ENCODE peak calls at places on chromosome 9, in five cellular contexts. I is tibial artery, L is sigmoid colon, K is cardiac muscle cell, N is suprapubic skin. U is an unnamed sample.
A peak's percentile ranks its signal among the peaks of the same experiment; 100 is the strongest.

GRCh38 chr9:36842560-36843530 is 191.2 kb downstream of the PAX5 start:
- DNase-seq in L (no peak), N (no peak), I (no peak), K (no peak), U (no peak)

GRCh38 chr9:125066839-125067619 is 76.3 kb downstream of the SCAI start:
- DNase-seq in K (peak; percentile 17), I (no peak), L (no peak), N (no peak), U (no peak)

GRCh38 chr9:123933401-123933800 is 3.5 kb upstream of the DENND1A start:
- DNase-seq in L (no peak), K (peak; percentile 81), N (no peak), I (no peak), U (no peak)

GRCh38 chr9:134690946-134691694 is 49.5 kb downstream of the COL5A1 start:
- DNase-seq in L (peak; percentile 64), I (no peak), N (no peak), K (no peak), U (peak; percentile 57)

GRCh38 chr9:95129651-95130291 is 187.7 kb downstream of the FANCC start:
- DNase-seq in L (peak; percentile 32), N (no peak), I (no peak), K (no peak), U (no peak)

GRCh38 chr9:111937301-111937700 is 40.7 kb downstream of the UGCG start:
- DNase-seq in K (no peak), I (no peak), L (no peak), N (no peak), U (no peak)

GRCh38 chr9:81562221-81563019 is 126.9 kb downstream of the TLE1 start:
- DNase-seq in L (no peak), K (peak; percentile 84), N (peak; percentile 77), I (peak; percentile 41), U (no peak)

GRCh38 chr9:125851971-125852370 is 104.8 kb downstream of the PBX3 start:
- DNase-seq in N (no peak), I (no peak), K (peak; percentile 23), L (no peak), U (no peak)

GRCh38 chr9:98071737-98072136 is 15.2 kb downstream of the NANS start:
- DNase-seq in K (no peak), I (no peak), N (peak; percentile 61), L (no peak), U (no peak)

GRCh38 chr9:95620722-95621121 is 104.0 kb upstream of the PTCH1 start:
- DNase-seq in K (no peak), L (no peak), I (no peak), N (no peak), U (no peak)

GRCh38 chr9:5518937-5519319 is 8.6 kb downstream of the PDCD1LG2 start:
- DNase-seq in N (no peak), I (no peak), K (no peak), L (no peak), U (no peak)

GRCh38 chr9:116998305-116998704 is 311.2 kb downstream of the TRIM32 start:
- DNase-seq in K (peak; percentile 24), L (no peak), N (no peak), I (no peak), U (no peak)

GRCh38 chr9:5665059-5665458 is 36.2 kb downstream of the RIC1 start:
- DNase-seq in L (no peak), K (peak; percentile 59), N (no peak), I (no peak), U (no peak)

GRCh38 chr9:3708751-3709150 is 182.9 kb upstream of the RFX3 start:
- DNase-seq in I (no peak), L (no peak), N (no peak), K (peak; percentile 69), U (no peak)

GRCh38 chr9:133725886-133726285 is 12.3 kb downstream of the SARDH start:
- DNase-seq in I (no peak), K (no peak), N (no peak), L (peak; percentile 34), U (no peak)

GRCh38 chr9:12718482-12719026 is 25.4 kb downstream of the TYRP1 start:
- DNase-seq in K (peak; percentile 78), L (no peak), I (no peak), N (no peak), U (no peak)

GRCh38 chr9:21559402-21560280 is 77.5 kb upstream of the IFNE start:
- DNase-seq in I (no peak), K (peak; percentile 83), N (peak; percentile 57), L (peak; percentile 65), U (peak; percentile 71)

GRCh38 chr9:86983260-86984255 is 36.3 kb upstream of the GAS1 start:
- DNase-seq in L (no peak), K (peak; percentile 99), N (no peak), I (no peak), U (no peak)

GRCh38 chr9:137479315-137479861 is 20.3 kb upstream of the NSMF start:
- DNase-seq in N (no peak), I (no peak), K (no peak), L (no peak), U (peak; percentile 60)

GRCh38 chr9:96417610-96418073 is 528 bp downstream of the ZNF367 start:
- DNase-seq in K (no peak), N (peak; percentile 74), I (peak; percentile 22), L (peak; percentile 71), U (peak; percentile 74)

GRCh38 chr9:135126480-135127187 is 39.2 kb downstream of the OLFM1 start:
- DNase-seq in K (no peak), I (peak; percentile 43), L (no peak), N (peak; percentile 82), U (no peak)

GRCh38 chr9:82466616-82467251 is 478.2 kb downstream of the SPATA31D1 start:
- DNase-seq in K (peak; percentile 21), L (no peak), N (no peak), I (no peak), U (no peak)

GRCh38 chr9:35658144-35658893 is at the start of gene CCDC107:
- DNase-seq in N (peak; percentile 91), L (peak; percentile 93), K (peak; percentile 90), I (peak; percentile 80), U (peak; percentile 93)

GRCh38 chr9:16871358-16872151 is 1.1 kb upstream of the BNC2 start:
- DNase-seq in K (peak; percentile 87), L (peak; percentile 86), I (peak; percentile 66), N (peak; percentile 75), U (peak; percentile 81)

GRCh38 chr9:126880226-126880946 is 19.9 kb downstream of the ZBTB34 start:
- DNase-seq in N (no peak), K (no peak), I (no peak), L (no peak), U (peak; percentile 37)

GRCh38 chr9:85115473-85115872 is 445.9 kb downstream of the NTRK2 start:
- DNase-seq in N (no peak), I (no peak), K (no peak), L (no peak), U (no peak)

GRCh38 chr9:71747572-71747971 is 20.7 kb downstream of the CEMIP2 start:
- DNase-seq in L (no peak), K (no peak), I (no peak), N (no peak), U (no peak)
- H3K4me1 ChIP-seq in L (no peaks in the 10 kb centered on the region), K (peaks cover under 1% of the 10 kb centered on the region), I (peaks cover 32% of the 10 kb centered on the region), N (peaks cover 22% of the 10 kb centered on the region), U (peaks cover 33% of the 10 kb centered on the region)

DNA sequence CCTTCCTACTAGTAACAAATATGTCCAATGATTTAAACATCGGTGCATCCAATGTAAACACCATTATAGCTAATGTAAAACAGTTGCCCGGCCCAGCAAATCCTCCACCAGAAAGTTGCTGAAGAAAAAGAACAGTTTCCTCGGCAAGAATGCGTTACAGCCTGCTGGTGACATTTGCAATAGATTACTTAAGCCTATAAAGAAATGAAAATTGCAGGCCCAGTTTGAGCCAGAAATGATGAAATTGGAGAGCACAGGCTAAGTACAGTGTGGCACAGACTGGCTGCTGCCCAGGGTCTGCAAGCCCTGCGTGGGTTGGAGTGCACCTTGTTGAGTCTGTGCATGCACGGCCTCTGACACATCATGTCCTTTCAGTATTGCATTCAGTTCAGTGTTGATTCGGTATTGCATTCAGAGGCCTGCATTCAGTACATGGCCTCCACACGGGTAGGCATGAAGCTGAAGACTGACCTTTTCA is 406.0 kb upstream of the KLF4 start:
- DNase-seq in L (no peak), N (no peak), K (peak; percentile 40), I (no peak), U (no peak)
- H3K27ac ChIP-seq in L (peak overlapping the region; percentile 68), N (no peak overlapping the region), K (no peak overlapping the region), I (no peak overlapping the region), U (no peak overlapping the region)

GRCh38 chr9:90010793-90011192 is 406.0 kb downstream of the GADD45G start:
- DNase-seq in L (no peak), I (no peak), N (no peak), K (no peak), U (no peak)

GRCh38 chr9:90014421-90014820 is 409.6 kb downstream of the GADD45G start:
- DNase-seq in L (no peak), I (no peak), N (no peak), K (no peak), U (no peak)

GRCh38 chr9:90013778-90014177 is 409.0 kb downstream of the GADD45G start:
- DNase-seq in L (no peak), I (no peak), N (no peak), K (no peak), U (no peak)

GRCh38 chr9:90016272-90016671 is 411.5 kb downstream of the GADD45G start:
- DNase-seq in I (no peak), K (no peak), L (no peak), N (no peak), U (no peak)

DNA sequence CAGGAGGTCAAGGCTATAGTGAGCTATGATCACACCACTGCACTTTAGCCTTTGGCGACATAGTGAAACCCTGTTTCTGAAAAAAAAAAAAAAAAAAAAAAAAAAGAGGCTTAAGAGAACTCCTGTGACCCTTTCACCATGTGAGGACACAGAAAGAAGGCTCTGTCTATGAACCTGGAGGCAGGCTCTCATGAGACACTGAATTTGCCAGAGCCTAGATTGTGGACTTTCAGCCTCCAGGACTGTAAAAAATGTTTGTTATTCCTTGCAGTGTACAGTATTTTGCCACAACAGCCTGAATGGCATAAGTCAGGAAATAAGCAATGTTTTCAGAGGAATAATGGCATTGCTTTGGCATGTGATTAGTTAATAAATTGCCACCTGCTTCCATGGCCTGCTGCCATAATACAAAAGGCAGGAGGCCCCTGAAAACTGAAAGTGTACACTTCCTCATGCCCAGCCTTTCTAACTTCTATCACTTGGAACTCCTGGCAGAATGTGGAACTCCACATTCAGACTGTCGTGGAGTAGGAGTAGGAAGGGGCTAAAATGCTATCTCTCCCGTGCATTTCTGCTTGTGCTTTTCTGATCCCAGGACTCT is 408.1 kb downstream of the GADD45G start:
- DNase-seq in K (no peak), I (no peak), N (no peak), L (no peak), U (no peak)
- H3K27me3 ChIP-seq in K (no peaks in the 10 kb centered on the region), I (no peaks in the 10 kb centered on the region), N (no peaks in the 10 kb centered on the region), L (no peaks in the 10 kb centered on the region), U (no peaks in the 10 kb centered on the region)

GRCh38 chr9:129400001-129400970 is 220.6 kb downstream of the C9orf50 start:
- DNase-seq in I (no peak), N (peak; percentile 64), L (no peak), K (no peak), U (peak; percentile 51)

GRCh38 chr9:129400971-129401622 is 219.8 kb downstream of the C9orf50 start:
- DNase-seq in N (no peak), L (no peak), K (no peak), I (no peak), U (no peak)

GRCh38 chr9:129398101-129398795 is 220.2 kb upstream of the IER5L start:
- DNase-seq in N (peak; percentile 44), I (no peak), K (no peak), L (no peak), U (peak; percentile 54)

GRCh38 chr9:129398901-129399300 is 220.8 kb upstream of the IER5L start:
- DNase-seq in L (no peak), K (no peak), N (peak; percentile 33), I (no peak), U (peak; percentile 40)

GRCh38 chr9:129399301-129399990 is 221.4 kb upstream of the IER5L start:
- DNase-seq in K (no peak), L (no peak), I (no peak), N (peak; percentile 51), U (peak; percentile 48)
- H3K4me1 ChIP-seq in K (peaks cover 20% of the 10 kb centered on the region), L (peaks cover 2% of the 10 kb centered on the region), I (peaks cover 24% of the 10 kb centered on the region), N (peaks cover 28% of the 10 kb centered on the region), U (no peaks in the 10 kb centered on the region)

U was measured in upper lobe of right lung.